ENCODE peak calls at places on chromosomes 4 and X, in ten cellular contexts. F, P, O, G, X, Q, N, W, D and V are unnamed samples.

GRCh38 chr4:173666-174314 is 49.5 kb downstream of the ZNF718 start:
- DNase-seq in P (no peak), X (no peak), W (no peak), Q (no peak), D (no peak), F (no peak), G (no peak), N (no peak), O (no peak), V (no peak)

GRCh38 chr4:47145630-47146029 is 114.3 kb downstream of the GABRB1 start:
- DNase-seq in F (peak; percentile 59), N (peak; percentile 43), Q (peak; percentile 78), G (no peak), W (peak; percentile 11), P (no peak), D (no peak), O (no peak), X (no peak), V (peak; percentile 1)

GRCh38 chrX:13194291-13195103 is 125.4 kb downstream of the ATXN3L start:
- DNase-seq in N (no peak), W (no peak), G (no peak), F (no peak), O (no peak), X (peak; percentile 16), D (no peak), P (peak; percentile 19), Q (peak; percentile 22), V (no peak)

GRCh38 chr4:183029365-183029764 is 69.7 kb upstream of the WWC2 start:
- DNase-seq in D (no peak), X (no peak), F (no peak), N (no peak), O (no peak), P (no peak), Q (no peak), W (no peak), G (no peak), V (no peak)

GRCh38 chr4:119615068-119615744 is 13.4 kb downstream of the PDE5A start:
- DNase-seq in Q (no peak), O (no peak), X (no peak), F (no peak), D (no peak), P (no peak), W (no peak), G (no peak), N (no peak), V (no peak)

GRCh38 chr4:15899511-15899910 is 39.0 kb downstream of the FGFBP1 start:
- DNase-seq in W (no peak), G (no peak), Q (no peak), N (no peak), X (no peak), D (no peak), F (no peak), O (no peak), P (no peak), V (no peak)

GRCh38 chrX:73916931-73917657 is 354.1 kb downstream of the CHIC1 start:
- DNase-seq in P (no peak), W (peak; percentile 79), F (peak; percentile 36), D (no peak), X (no peak), N (peak; percentile 38), G (no peak), O (no peak), Q (peak; percentile 87), V (no peak)

GRCh38 chr4:105644270-105644669 is 64.2 kb downstream of the INTS12 start:
- DNase-seq in P (no peak), F (no peak), Q (no peak), W (no peak), X (no peak), N (no peak), O (no peak), D (no peak), G (no peak), V (no peak)

GRCh38 chr4:172270421-172270820 is 457.2 kb downstream of the GALNTL6 start:
- DNase-seq in O (no peak), F (no peak), G (no peak), P (no peak), X (no peak), D (no peak), W (no peak), N (no peak), Q (no peak), V (no peak)

GRCh38 chr4:51963871-51964513 is 56.2 kb downstream of the LRRC66 start:
- DNase-seq in P (peak; percentile 35), F (no peak), N (no peak), O (no peak), X (no peak), Q (no peak), W (no peak), D (no peak), G (no peak), V (no peak)

GRCh38 chr4:43757147-43757546 is 691.5 kb downstream of the KCTD8 start:
- DNase-seq in D (no peak), X (no peak), Q (no peak), N (no peak), W (no peak), F (no peak), P (peak; percentile 63), O (no peak), G (peak; percentile 38), V (no peak)

GRCh38 chr4:65383589-65384305 is 286.5 kb downstream of the EPHA5 start:
- DNase-seq in G (no peak), P (no peak), O (no peak), X (no peak), F (no peak), N (no peak), Q (peak; percentile 0), W (no peak), D (no peak), V (no peak)

GRCh38 chrX:120660638-120661037 is 30.8 kb upstream of the C1GALT1C1 start:
- DNase-seq in O (no peak), W (no peak), F (no peak), N (no peak), G (no peak), P (no peak), X (peak; percentile 14), D (no peak), Q (no peak), V (no peak)

GRCh38 chr4:28229092-28229491 is 1368.5 kb downstream of the STIM2 start:
- DNase-seq in W (no peak), N (no peak), G (no peak), F (no peak), O (no peak), X (no peak), P (no peak), Q (peak; percentile 67), D (no peak), V (no peak)

GRCh38 chr4:120829113-120829831 is 93.3 kb downstream of the PRDM5 start:
- DNase-seq in D (no peak), P (no peak), F (no peak), X (no peak), O (no peak), N (no peak), G (no peak), Q (peak; percentile 69), W (no peak), V (no peak)

GRCh38 chrX:106621836-106622235 is 10.1 kb downstream of the RADX start:
- DNase-seq in G (no peak), F (no peak), X (no peak), P (no peak), O (no peak), N (no peak), Q (no peak), D (no peak), W (no peak), V (no peak)

GRCh38 chr4:85909851-85910250 is 434.9 kb downstream of the ARHGAP24 start:
- DNase-seq in P (peak; percentile 79), F (no peak), Q (no peak), N (no peak), D (no peak), G (peak; percentile 79), O (no peak), W (no peak), X (no peak), V (no peak)

GRCh38 chr4:149531861-149532260 is 283.8 kb downstream of the IQCM start:
- DNase-seq in W (no peak), G (no peak), D (no peak), O (no peak), P (no peak), Q (peak; percentile 87), N (peak; percentile 12), F (no peak), X (no peak), V (no peak)

GRCh38 chr4:127203561-127204260 is 429.0 kb upstream of the INTU start:
- DNase-seq in N (peak; percentile 61), P (no peak), F (peak; percentile 49), D (no peak), G (no peak), W (no peak), X (no peak), O (no peak), Q (peak; percentile 58), V (no peak)